ENCODE peak calls at places on chromosome 16, in ten cellular contexts. S is breast epithelium; R is NCI-H2171 treated with DMSO at 0.1 percent for 48 hours; P is NCI-H1092 treated with DMSO at 0.1 percent for 48 hours; O is A673; L is cardiac fibroblast; B is CD8-positive, alpha-beta memory T cell; C is naive B cell; E is activated T-helper 1 cell treated with Interleukin-2 at 50 U/mL for 16 hours; M is putamen. I is an unnamed sample.

GRCh38 chr16:87541882-87542234 is 49.0 kb upstream of the ZCCHC14 start:
- DNase-seq in R (peak; percentile 47), O (peak; percentile 21), E (no peak), S (no peak), C (no peak), B (no peak), P (no peak), L (peak; percentile 40), M (no peak), I (no peak)

GRCh38 chr16:27240948-27241531 is 27.5 kb downstream of the NSMCE1 start:
- DNase-seq in O (no peak), E (no peak), M (no peak), P (no peak), S (no peak), B (no peak), R (no peak), L (peak; percentile 89), C (no peak), I (no peak)

GRCh38 chr16:73095885-73096341 is 48.0 kb upstream of the ZFHX3 start:
- DNase-seq in R (peak; percentile 94), S (no peak), C (no peak), P (peak; percentile 83), B (no peak), M (no peak), O (peak; percentile 62), L (peak; percentile 18), E (no peak), I (no peak)

GRCh38 chr16:65200857-65201256 is 79.0 kb upstream of the CDH11 start:
- DNase-seq in B (no peak), S (no peak), L (peak; percentile 78), P (no peak), E (no peak), C (no peak), M (no peak), R (no peak), O (no peak), I (no peak)

GRCh38 chr16:89324056-89325010 is 106.8 kb downstream of the ZNF778 start:
- DNase-seq in M (no peak), L (peak; percentile 96), E (no peak), R (no peak), B (no peak), S (no peak), O (no peak), P (no peak), C (no peak), I (no peak)

GRCh38 chr16:85027349-85027967 is at the start of gene KIAA0513:
- DNase-seq in L (peak; percentile 90), S (peak; percentile 93), O (peak; percentile 94), B (peak; percentile 98), C (peak; percentile 97), P (peak; percentile 94), E (peak; percentile 97), R (peak; percentile 84), M (peak; percentile 96), I (peak; percentile 98)

GRCh38 chr16:76243620-76244019 is 33.6 kb upstream of the CNTNAP4 start:
- DNase-seq in B (no peak), R (no peak), P (no peak), S (no peak), M (no peak), O (no peak), E (no peak), L (no peak), C (no peak), I (no peak)

GRCh38 chr16:11717811-11718210 is 24.8 kb downstream of the TXNDC11 start:
- DNase-seq in P (no peak), C (no peak), R (no peak), E (no peak), S (no peak), M (no peak), O (no peak), B (no peak), L (no peak), I (no peak)

GRCh38 chr16:77782694-77783093 is 5.7 kb upstream of the VAT1L start:
- DNase-seq in M (no peak), C (no peak), B (no peak), O (no peak), R (no peak), L (peak; percentile 12), S (no peak), P (no peak), E (no peak), I (no peak)

I was measured in natural killer cell.